ENCODE peak calls at places on chromosomes 7 and 10, in four cellular contexts. X is hepatocyte, U is PC-3, Z is GM23248. P is an unnamed sample.

GRCh38 chr7:80135306-80136104 is 874 bp downstream of the GNAI1 start:
- DNase-seq in Z (peak; percentile 69), U (peak; percentile 18), X (peak; percentile 57), P (peak; percentile 41)

GRCh38 chr7:26293569-26294308 is 2.1 kb downstream of the SNX10 start:
- DNase-seq in U (no peak), Z (no peak), X (no peak), P (no peak)

GRCh38 chr7:65307651-65308299 is 65.9 kb upstream of the ZNF92 start:
- DNase-seq in X (peak; percentile 78), U (peak; percentile 56), Z (peak; percentile 50), P (peak; percentile 73)

GRCh38 chr7:79051915-79052314 is 401.6 kb downstream of the MAGI2 start:
- DNase-seq in Z (no peak), U (no peak), X (no peak), P (no peak)

GRCh38 chr10:79929409-79929904 is 19.4 kb downstream of the SFTPD start:
- DNase-seq in U (peak; percentile 95), Z (peak; percentile 83), X (peak; percentile 87), P (peak; percentile 68)

GRCh38 chr7:47231081-47231480 is 350.8 kb downstream of the TNS3 start:
- DNase-seq in U (no peak), Z (no peak), X (no peak), P (no peak)

GRCh38 chr7:101804642-101805401 is 12.6 kb upstream of the CUX1 start:
- DNase-seq in Z (peak; percentile 42), X (peak; percentile 49), U (peak; percentile 53), P (peak; percentile 40)

GRCh38 chr10:33352154-33352553 is 17.7 kb upstream of the NRP1 start:
- DNase-seq in Z (peak; percentile 87), X (no peak), U (peak; percentile 100), P (peak; percentile 92)

GRCh38 chr10:17229967-17230682 is 2.1 kb downstream of the VIM start:
- DNase-seq in Z (peak; percentile 86), X (peak; percentile 87), U (peak; percentile 70), P (peak; percentile 84)

GRCh38 chr10:75038335-75038734 is 73.1 kb upstream of the SAMD8 start:
- DNase-seq in Z (peak; percentile 56), X (no peak), U (no peak), P (peak; percentile 56)

GRCh38 chr7:101843293-101844271 is 26.2 kb downstream of the CUX1 start:
- DNase-seq in Z (no peak), U (no peak), X (no peak), P (no peak)

GRCh38 chr10:44702531-44702930 is 208.6 kb upstream of the TMEM72 start:
- DNase-seq in U (peak; percentile 58), Z (no peak), X (no peak), P (no peak)

GRCh38 chr7:66847879-66848810 is 72.9 kb upstream of the TMEM248 start:
- DNase-seq in X (peak; percentile 55), U (peak; percentile 64), Z (peak; percentile 84), P (peak; percentile 78)

GRCh38 chr10:124224331-124225028 is 131.1 kb upstream of the CHST15 start:
- DNase-seq in U (peak; percentile 61), X (no peak), Z (peak; percentile 23), P (peak; percentile 45)

GRCh38 chr7:92685146-92686042 is 95.2 kb upstream of the FAM133B start:
- DNase-seq in X (no peak), Z (no peak), U (no peak), P (no peak)

GRCh38 chr7:12770227-12770975 is 83.0 kb downstream of the ARL4A start:
- DNase-seq in Z (no peak), X (no peak), U (peak; percentile 81), P (peak; percentile 29)

GRCh38 chr10:125992244-125992643 is 95.9 kb downstream of the FANK1 start:
- DNase-seq in U (no peak), Z (no peak), X (no peak), P (no peak)

GRCh38 chr7:16420649-16421332 is 547 bp downstream of the CRPPA start:
- DNase-seq in Z (peak; percentile 95), U (peak; percentile 71), X (peak; percentile 95), P (peak; percentile 91)
- TF ChIP-seq EZH2 in Z (no peak), U (no peak), X (no peak), P (no peak)

GRCh38 chr10:98035599-98035998 is 5.2 kb upstream of the CRTAC1 start:
- DNase-seq in Z (no peak), X (no peak), U (no peak), P (no peak)
- TF ChIP-seq EZH2 in Z (no peak), X (no peak), U (no peak), P (no peak)

GRCh38 chr7:128362670-128363069 is 1.2 kb upstream of the PRRT4 start:
- DNase-seq in U (peak; percentile 62), X (no peak), Z (peak; percentile 79), P (peak; percentile 70)

GRCh38 chr7:128364166-128364565 is 2.7 kb upstream of the PRRT4 start:
- DNase-seq in Z (no peak), U (no peak), X (no peak), P (no peak)

GRCh38 chr7:128365432-128365831 is 3.9 kb upstream of the PRRT4 start:
- DNase-seq in U (no peak), Z (no peak), X (no peak), P (no peak)

GRCh38 chr7:128361463-128362441 is at the start of gene PRRT4:
- DNase-seq in X (peak; percentile 71), U (peak; percentile 22), Z (peak; percentile 60), P (no peak)

DNA sequence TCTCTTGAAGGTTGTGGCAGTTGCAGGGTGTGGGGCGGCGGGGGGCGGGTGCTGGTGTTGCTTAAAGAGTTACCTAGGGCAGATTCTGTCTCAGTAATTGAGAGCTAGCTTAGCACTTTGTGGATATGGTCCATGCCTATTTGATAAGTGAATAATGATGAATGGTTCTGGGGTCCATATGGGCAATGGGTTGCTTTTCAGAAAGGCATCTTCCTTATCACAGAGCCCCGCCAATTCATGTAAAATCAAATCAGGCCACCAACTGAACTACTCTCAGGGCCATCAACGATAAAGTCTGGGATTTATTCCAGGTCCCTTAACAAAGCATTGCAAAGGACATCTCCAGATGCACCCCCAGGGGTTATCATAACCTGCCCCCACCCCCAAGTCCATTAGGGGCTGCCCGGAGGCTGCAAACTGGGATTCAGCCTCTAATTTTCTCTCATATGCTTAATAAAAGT is 1.8 kb upstream of the PRRT4 start:
- DNase-seq in U (no peak), X (no peak), Z (no peak), P (no peak)
- TF ChIP-seq EZH2 in U (no peak), X (no peak), Z (no peak), P (peak; percentile 15)

GRCh38 chr7:136874393-136875032 is 6.1 kb downstream of the CHRM2 start:
- DNase-seq in Z (peak; percentile 42), U (peak; percentile 55), X (peak; percentile 11), P (peak; percentile 53)

GRCh38 chr7:136870799-136871487 is 2.5 kb downstream of the CHRM2 start:
- DNase-seq in U (no peak), X (peak; percentile 12), Z (peak; percentile 28), P (no peak)

GRCh38 chr7:136869006-136869961 is 832 bp downstream of the CHRM2 start:
- DNase-seq in U (no peak), X (peak; percentile 9), Z (peak; percentile 44), P (peak; percentile 54)

GRCh38 chr7:136868496-136869005 is at the start of gene CHRM2:
- DNase-seq in Z (peak; percentile 42), X (no peak), U (no peak), P (peak; percentile 60)

DNA sequence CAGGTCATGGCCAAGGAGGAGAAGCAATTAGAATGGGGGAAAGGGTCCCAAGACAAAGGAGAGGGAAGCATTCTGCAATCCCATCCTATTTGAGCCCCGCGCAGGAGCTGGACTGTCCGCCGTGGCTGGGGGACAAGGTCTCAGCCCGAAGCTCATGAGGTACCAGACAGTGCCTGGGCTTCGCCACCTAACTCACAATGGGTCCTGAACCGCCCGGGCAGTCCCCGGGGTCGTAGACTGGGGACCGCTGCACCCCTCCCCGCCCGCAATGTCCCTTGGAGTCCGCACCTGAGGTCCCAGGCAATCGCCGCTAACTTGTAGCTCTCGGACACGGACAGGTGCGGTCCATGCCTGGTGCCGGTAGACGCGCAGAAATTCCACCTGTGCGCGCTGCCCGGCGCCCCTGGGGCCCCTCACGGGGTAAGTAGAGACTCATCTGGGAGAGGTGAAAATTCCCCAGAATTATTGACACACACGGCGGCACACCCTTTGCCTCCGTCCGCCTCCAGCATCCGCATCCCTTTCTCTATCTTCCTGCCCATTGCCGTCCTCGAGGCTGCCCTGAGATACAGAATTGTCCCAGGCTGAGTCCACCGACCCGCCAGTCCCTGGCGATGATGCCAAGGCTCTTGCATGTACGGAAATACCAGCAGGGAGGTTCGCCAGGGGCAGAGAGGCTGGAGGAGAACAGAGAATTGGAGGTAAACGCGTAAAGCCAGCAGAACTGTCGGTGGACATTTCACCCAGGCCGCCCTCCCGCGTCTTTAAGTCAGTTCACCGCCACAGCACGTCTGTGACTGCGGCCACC is 1.7 kb downstream of the CHRM2 start:
- DNase-seq in X (peak; percentile 8), U (no peak), Z (peak; percentile 46), P (peak; percentile 47)
- TF ChIP-seq EZH2 in X (peak; percentile 44), U (no peak), Z (peak; percentile 45), P (no peak)

GRCh38 chr7:70595741-70596574 is 536.0 kb upstream of the GALNT17 start:
- DNase-seq in Z (peak; percentile 31), U (no peak), X (peak; percentile 36), P (peak; percentile 30)
- TF ChIP-seq EZH2 in Z (no peak), U (no peak), X (no peak), P (no peak)

DNA sequence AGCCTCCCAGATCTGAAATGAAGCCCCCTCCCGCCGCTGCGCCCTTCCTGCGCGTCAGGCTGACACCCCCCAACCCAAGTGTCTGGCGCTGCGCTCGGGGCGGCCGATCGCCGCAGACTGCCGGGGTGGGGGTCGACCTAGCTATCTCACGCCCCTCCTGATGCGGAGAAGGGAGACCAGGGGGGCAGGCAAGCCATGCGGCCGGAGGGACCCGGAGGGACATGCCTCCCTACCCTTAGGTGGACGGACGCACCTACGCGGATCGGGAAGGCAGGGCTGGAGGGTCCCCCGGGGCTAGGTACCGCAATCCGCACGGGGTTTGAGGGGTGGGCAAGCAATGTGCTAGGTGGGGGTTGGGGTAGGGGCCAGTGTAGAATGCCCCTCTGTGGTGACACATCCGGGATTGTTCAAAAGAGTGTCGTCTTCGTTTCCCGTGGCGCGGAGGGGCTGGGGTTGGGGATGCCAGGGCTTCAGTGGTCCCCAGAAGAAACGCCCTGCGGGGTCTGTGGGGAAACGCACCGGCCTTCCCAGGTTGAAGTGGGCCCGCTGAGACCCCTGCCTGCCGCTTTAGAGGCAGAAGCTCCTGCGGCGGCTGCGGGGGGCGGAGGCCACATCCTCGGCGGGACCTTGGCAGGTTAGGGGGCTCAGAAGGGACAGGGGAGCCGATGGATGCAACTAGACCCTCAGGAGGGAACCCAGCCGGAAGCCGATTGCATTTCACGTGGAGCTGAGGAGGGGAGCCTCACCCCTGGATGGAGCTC is 913 bp downstream of the ADCYAP1R1 start:
- DNase-seq in X (no peak), Z (no peak), U (no peak), P (no peak)
- TF ChIP-seq EZH2 in X (peak; percentile 81), Z (no peak), U (no peak), P (no peak)

DNA sequence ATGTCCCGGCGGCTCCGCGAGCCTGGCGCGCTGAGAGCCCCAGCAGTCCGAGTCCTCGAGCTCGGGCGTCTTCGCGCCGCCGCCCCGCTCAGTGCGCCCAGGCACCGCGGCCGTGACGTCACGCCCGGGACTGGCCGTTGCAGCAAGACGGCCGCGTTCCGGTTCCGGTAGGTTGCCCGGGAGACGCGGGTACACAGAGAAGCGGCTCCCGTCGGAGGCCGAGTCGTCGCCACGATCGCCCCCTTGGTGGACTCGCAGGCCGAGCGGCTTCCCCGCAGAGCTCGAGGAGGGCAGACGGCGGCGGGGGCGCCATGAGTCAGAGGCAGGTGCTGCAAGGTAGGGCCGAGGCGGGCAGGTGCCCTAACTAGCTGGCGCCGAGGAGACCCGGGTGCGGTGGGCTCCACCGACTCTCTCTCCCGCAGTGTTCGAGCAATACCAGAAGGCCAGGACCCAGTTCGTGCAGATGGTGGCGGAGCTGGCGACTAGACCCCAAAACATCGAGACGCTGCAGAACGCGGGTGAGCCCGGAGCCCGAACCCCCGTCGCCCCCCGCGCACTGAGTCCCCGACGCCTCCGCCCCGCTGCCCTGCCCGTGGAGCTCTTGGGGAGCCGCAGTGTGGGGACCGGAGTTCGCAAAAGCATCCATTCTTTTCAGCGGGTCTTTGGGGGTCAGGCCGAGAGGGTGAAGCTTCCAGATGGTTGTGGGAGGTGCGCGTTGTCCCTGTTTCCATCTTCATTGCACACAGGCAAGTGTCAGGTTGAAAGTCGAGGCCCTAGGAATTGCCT is at the start of gene SPAG6:
- DNase-seq in Z (peak; percentile 33), X (peak; percentile 73), U (no peak), P (no peak)
- TF ChIP-seq EZH2 in Z (no peak), X (peak; percentile 31), U (no peak), P (peak; percentile 86)